ENCODE peak calls at places on chromosomes 5 and 9, in six cellular contexts. One of them, this sample, is unnamed.

GRCh38 chr5:120613729-120614128 is 149.6 kb downstream of the PRR16 start:
- DNase-seq in H1: no peak
- DNase-seq in trophoblast cell: no peak
- DNase-seq in mesendoderm: no peak
- DNase-seq in mesenchymal stem cell: peak
- DNase-seq in IMR-90: no peak
- DNase-seq in this sample: no peak

GRCh38 chr9:88741335-88741734 is 206.4 kb downstream of the NXNL2 start:
- DNase-seq in H1: peak
- DNase-seq in trophoblast cell: peak
- DNase-seq in mesendoderm: peak
- DNase-seq in IMR-90: no peak
- DNase-seq in mesenchymal stem cell: no peak
- DNase-seq in this sample: no peak

GRCh38 chr5:16600397-16600796 is 16.4 kb downstream of the RETREG1 start:
- DNase-seq in mesenchymal stem cell: no peak
- DNase-seq in IMR-90: no peak
- DNase-seq in trophoblast cell: no peak
- DNase-seq in mesendoderm: no peak
- DNase-seq in H1: no peak
- DNase-seq in this sample: no peak

GRCh38 chr5:113150221-113150620 is 173.6 kb downstream of the DCP2 start:
- DNase-seq in mesendoderm: no peak
- DNase-seq in trophoblast cell: no peak
- DNase-seq in H1: no peak
- DNase-seq in mesenchymal stem cell: no peak
- DNase-seq in IMR-90: no peak
- DNase-seq in this sample: no peak

GRCh38 chr5:173625686-173626500 is 9.4 kb upstream of the BOD1 start:
- DNase-seq in mesenchymal stem cell: no peak
- DNase-seq in H1: no peak
- DNase-seq in trophoblast cell: no peak
- DNase-seq in IMR-90: no peak
- DNase-seq in mesendoderm: no peak
- DNase-seq in this sample: no peak

GRCh38 chr5:174151579-174152181 is 106.2 kb downstream of the NSG2 start:
- DNase-seq in H1: no peak
- DNase-seq in trophoblast cell: no peak
- DNase-seq in mesendoderm: no peak
- DNase-seq in mesenchymal stem cell: no peak
- DNase-seq in IMR-90: no peak
- DNase-seq in this sample: no peak

GRCh38 chr9:12723409-12724028 is 30.3 kb downstream of the TYRP1 start:
- DNase-seq in mesendoderm: no peak
- DNase-seq in mesenchymal stem cell: peak
- DNase-seq in trophoblast cell: peak
- DNase-seq in IMR-90: peak
- DNase-seq in H1: no peak
- DNase-seq in this sample: no peak

GRCh38 chr5:54049963-54050362 is 260.4 kb downstream of the ARL15 start:
- DNase-seq in trophoblast cell: no peak
- DNase-seq in H1: no peak
- DNase-seq in mesendoderm: no peak
- DNase-seq in mesenchymal stem cell: peak
- DNase-seq in IMR-90: peak
- DNase-seq in this sample: no peak

GRCh38 chr9:99222416-99223280 is 566 bp downstream of the SEC61B start:
- DNase-seq in mesendoderm: peak
- DNase-seq in mesenchymal stem cell: no peak
- DNase-seq in trophoblast cell: no peak
- DNase-seq in IMR-90: peak
- DNase-seq in H1: no peak
- DNase-seq in this sample: no peak

GRCh38 chr5:9447691-9448090 is 98.2 kb downstream of the SEMA5A start:
- DNase-seq in IMR-90: peak
- DNase-seq in H1: no peak
- DNase-seq in mesenchymal stem cell: peak
- DNase-seq in mesendoderm: no peak
- DNase-seq in trophoblast cell: no peak
- DNase-seq in this sample: no peak

GRCh38 chr5:68505917-68506860 is 290.6 kb downstream of the PIK3R1 start:
- DNase-seq in IMR-90: peak
- DNase-seq in H1: no peak
- DNase-seq in mesendoderm: no peak
- DNase-seq in trophoblast cell: peak
- DNase-seq in mesenchymal stem cell: peak
- DNase-seq in this sample: peak

GRCh38 chr5:146799235-146800015 is 79.1 kb downstream of the PPP2R2B start:
- DNase-seq in mesendoderm: no peak
- DNase-seq in IMR-90: no peak
- DNase-seq in trophoblast cell: no peak
- DNase-seq in H1: no peak
- DNase-seq in mesenchymal stem cell: peak
- DNase-seq in this sample: no peak

GRCh38 chr5:74679968-74680367 is 5.1 kb upstream of the HEXB start:
- DNase-seq in mesendoderm: no peak
- DNase-seq in IMR-90: peak
- DNase-seq in H1: no peak
- DNase-seq in trophoblast cell: no peak
- DNase-seq in mesenchymal stem cell: peak
- DNase-seq in this sample: no peak

GRCh38 chr5:55031492-55031891 is 7.4 kb downstream of the GZMK start:
- DNase-seq in mesendoderm: no peak
- DNase-seq in IMR-90: peak
- DNase-seq in trophoblast cell: no peak
- DNase-seq in mesenchymal stem cell: no peak
- DNase-seq in H1: no peak
- DNase-seq in this sample: no peak

GRCh38 chr5:83955916-83956315 is 235.3 kb upstream of the HAPLN1 start:
- DNase-seq in mesenchymal stem cell: peak
- DNase-seq in trophoblast cell: no peak
- DNase-seq in IMR-90: peak
- DNase-seq in H1: no peak
- DNase-seq in mesendoderm: peak
- DNase-seq in this sample: no peak

GRCh38 chr9:127132921-127133647 is 10.6 kb upstream of the ANGPTL2 start:
- DNase-seq in mesenchymal stem cell: peak
- DNase-seq in H1: peak
- DNase-seq in mesendoderm: peak
- DNase-seq in IMR-90: peak
- DNase-seq in trophoblast cell: no peak
- DNase-seq in this sample: no peak

GRCh38 chr5:38916802-38917201 is 71.0 kb downstream of the OSMR start:
- DNase-seq in mesendoderm: no peak
- DNase-seq in IMR-90: no peak
- DNase-seq in mesenchymal stem cell: no peak
- DNase-seq in H1: no peak
- DNase-seq in trophoblast cell: no peak
- DNase-seq in this sample: no peak

GRCh38 chr5:15326471-15326870 is 173.5 kb upstream of the FBXL7 start:
- DNase-seq in trophoblast cell: peak
- DNase-seq in mesenchymal stem cell: no peak
- DNase-seq in mesendoderm: no peak
- DNase-seq in H1: no peak
- DNase-seq in IMR-90: no peak
- DNase-seq in this sample: no peak

GRCh38 chr5:107571621-107572489 is 98.9 kb downstream of the EFNA5 start:
- DNase-seq in mesenchymal stem cell: peak
- DNase-seq in trophoblast cell: peak
- DNase-seq in IMR-90: peak
- DNase-seq in H1: peak
- DNase-seq in mesendoderm: peak
- DNase-seq in this sample: peak
- H3K4me3 ChIP-seq in mesenchymal stem cell: no peak
- H3K4me3 ChIP-seq in trophoblast cell: no peak
- H3K4me3 ChIP-seq in IMR-90: peak
- H3K4me3 ChIP-seq in H1: no peak
- H3K4me3 ChIP-seq in mesendoderm: no peak
- H3K4me3 ChIP-seq in this sample: no peak

DNA sequence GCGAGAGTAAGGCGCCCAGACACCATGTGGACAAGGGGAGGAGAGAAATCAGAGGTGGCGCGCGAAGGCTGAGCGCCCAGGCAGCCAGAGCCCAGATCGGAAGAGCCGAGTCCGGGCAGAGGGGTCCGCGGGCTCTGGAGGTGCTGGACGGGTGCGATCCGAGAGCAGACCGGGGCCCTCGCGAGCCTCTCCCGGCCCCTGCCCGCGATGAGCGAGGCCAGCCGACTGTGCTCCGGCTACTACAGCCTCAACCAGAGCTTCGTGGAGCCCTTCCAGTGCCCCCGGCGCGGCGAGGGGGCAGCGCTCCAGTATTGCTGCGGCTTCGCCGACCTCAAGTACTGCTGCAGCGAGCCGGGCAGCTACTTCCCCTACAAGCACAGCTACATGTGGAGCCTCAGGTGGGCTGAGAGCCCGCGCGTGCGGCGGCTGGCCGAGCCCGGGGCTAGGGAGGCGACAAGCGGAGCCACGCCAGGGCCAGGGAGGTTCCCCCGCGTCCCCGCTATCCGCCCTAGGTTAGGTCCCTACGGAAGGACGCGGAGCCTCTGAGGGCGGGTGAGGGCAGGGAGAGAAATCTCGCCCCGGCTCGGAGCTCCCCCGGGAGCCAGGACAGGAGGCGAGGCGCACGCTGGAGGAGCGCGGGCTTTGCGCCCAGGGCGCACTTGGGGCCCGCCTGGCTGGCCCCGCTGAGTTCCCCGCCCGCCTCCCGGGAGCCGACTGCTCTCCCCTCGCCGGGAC is at the start of gene SHISAL2B:
- DNase-seq in mesendoderm: peak
- DNase-seq in H1: peak
- DNase-seq in mesenchymal stem cell: peak
- DNase-seq in IMR-90: no peak
- DNase-seq in trophoblast cell: no peak
- DNase-seq in this sample: peak
- H2BK120ac ChIP-seq in mesendoderm: peak
- H2BK120ac ChIP-seq in H1: peak
- H2BK120ac ChIP-seq in mesenchymal stem cell: no peak
- H2BK120ac ChIP-seq in IMR-90: no peak
- H2BK120ac ChIP-seq in trophoblast cell: no peak
- H2BK120ac ChIP-seq in this sample: peak

GRCh38 chr9:21993007-21993406 is 1.2 kb downstream of the CDKN2A start:
- DNase-seq in mesendoderm: no peak
- DNase-seq in trophoblast cell: no peak
- DNase-seq in IMR-90: no peak
- DNase-seq in H1: no peak
- DNase-seq in mesenchymal stem cell: no peak
- DNase-seq in this sample: no peak
- H3K4me3 ChIP-seq in mesendoderm: no peak
- H3K4me3 ChIP-seq in trophoblast cell: no peak
- H3K4me3 ChIP-seq in IMR-90: peak
- H3K4me3 ChIP-seq in H1: no peak
- H3K4me3 ChIP-seq in mesenchymal stem cell: no peak
- H3K4me3 ChIP-seq in this sample: no peak

DNA sequence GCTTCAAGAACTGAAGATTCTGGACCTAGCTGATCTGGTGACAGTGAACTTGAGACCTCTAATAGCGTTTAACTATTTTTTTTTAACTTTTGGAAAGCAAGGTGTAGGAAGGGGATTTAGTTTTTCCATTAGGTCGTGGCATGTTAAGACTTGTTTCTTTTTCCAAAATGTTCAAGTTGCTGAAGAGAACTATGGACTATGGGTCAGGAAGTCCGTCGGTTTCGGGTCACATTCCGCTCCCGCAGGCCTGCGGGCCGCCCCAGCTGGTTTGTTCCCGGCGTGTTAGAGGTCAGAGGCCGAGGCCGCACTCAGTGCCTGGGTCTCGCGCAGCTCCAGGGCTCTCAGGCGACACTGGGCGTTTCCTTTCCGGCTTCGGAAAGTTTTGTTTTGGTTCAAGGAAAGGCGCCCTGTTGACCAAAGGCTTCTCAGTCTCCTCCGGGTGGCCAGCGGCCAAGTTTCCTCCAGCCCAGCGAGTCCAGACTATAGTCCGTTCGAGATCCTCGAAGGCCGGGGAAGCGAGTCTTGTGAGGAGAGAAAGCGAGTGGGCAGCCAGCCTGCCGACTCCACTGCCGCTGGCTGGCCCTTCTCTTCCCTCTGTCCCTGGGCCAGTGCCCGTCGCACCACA is 586 bp upstream of the FCHO2 start:
- DNase-seq in mesenchymal stem cell: no peak
- DNase-seq in trophoblast cell: peak
- DNase-seq in IMR-90: no peak
- DNase-seq in H1: no peak
- DNase-seq in mesendoderm: peak
- DNase-seq in this sample: no peak
- H2BK120ac ChIP-seq in mesenchymal stem cell: peak
- H2BK120ac ChIP-seq in trophoblast cell: peak
- H2BK120ac ChIP-seq in IMR-90: peak
- H2BK120ac ChIP-seq in H1: no peak
- H2BK120ac ChIP-seq in mesendoderm: no peak
- H2BK120ac ChIP-seq in this sample: peak

GRCh38 chr5:6634327-6634713 is 1.1 kb downstream of the SRD5A1 start:
- DNase-seq in mesenchymal stem cell: peak
- DNase-seq in IMR-90: no peak
- DNase-seq in H1: no peak
- DNase-seq in trophoblast cell: no peak
- DNase-seq in mesendoderm: peak
- DNase-seq in this sample: no peak
- H3K4me3 ChIP-seq in mesenchymal stem cell: peak
- H3K4me3 ChIP-seq in IMR-90: peak
- H3K4me3 ChIP-seq in H1: peak
- H3K4me3 ChIP-seq in trophoblast cell: no peak
- H3K4me3 ChIP-seq in mesendoderm: no peak
- H3K4me3 ChIP-seq in this sample: peak

GRCh38 chr9:128654481-128654880 is 2.2 kb downstream of the DYNC2I2 start:
- DNase-seq in H1: no peak
- DNase-seq in trophoblast cell: no peak
- DNase-seq in mesendoderm: no peak
- DNase-seq in IMR-90: no peak
- DNase-seq in mesenchymal stem cell: no peak
- DNase-seq in this sample: no peak

GRCh38 chr9:128657796-128658195 is 1.1 kb upstream of the DYNC2I2 start:
- DNase-seq in trophoblast cell: no peak
- DNase-seq in H1: no peak
- DNase-seq in IMR-90: no peak
- DNase-seq in mesenchymal stem cell: no peak
- DNase-seq in mesendoderm: no peak
- DNase-seq in this sample: no peak

GRCh38 chr9:128653941-128654340 is 2.7 kb downstream of the DYNC2I2 start:
- DNase-seq in trophoblast cell: no peak
- DNase-seq in IMR-90: no peak
- DNase-seq in H1: no peak
- DNase-seq in mesendoderm: no peak
- DNase-seq in mesenchymal stem cell: no peak
- DNase-seq in this sample: no peak

GRCh38 chr9:128657344-128657704 is 677 bp upstream of the DYNC2I2 start:
- DNase-seq in mesendoderm: no peak
- DNase-seq in IMR-90: no peak
- DNase-seq in H1: no peak
- DNase-seq in trophoblast cell: no peak
- DNase-seq in mesenchymal stem cell: no peak
- DNase-seq in this sample: no peak

GRCh38 chr9:128656416-128657343 is at the start of gene DYNC2I2:
- DNase-seq in mesendoderm: peak
- DNase-seq in trophoblast cell: peak
- DNase-seq in IMR-90: peak
- DNase-seq in mesenchymal stem cell: peak
- DNase-seq in H1: peak
- DNase-seq in this sample: peak
- H2BK120ac ChIP-seq in mesendoderm: peak
- H2BK120ac ChIP-seq in trophoblast cell: peak
- H2BK120ac ChIP-seq in IMR-90: peak
- H2BK120ac ChIP-seq in mesenchymal stem cell: peak
- H2BK120ac ChIP-seq in H1: peak
- H2BK120ac ChIP-seq in this sample: no peak